ENCODE peak calls at places on chromosomes 6 and 20, in six cellular contexts. One of them, this sample, is unnamed.

GRCh38 chr6:111975501-111975900 is 78.4 kb upstream of the CCN6 start:
- DNase-seq in GM10248: no peak
- DNase-seq in HEK293T: no peak
- DNase-seq in brain microvascular endothelial cell: no peak
- DNase-seq in T-helper 2 cell treated with Interferon-gamma antibody and Interleukin-4, amounts not matched to agents 5 μg/mL and 100 μg/mL, for 36 hours: no peak
- DNase-seq in A549: no peak
- DNase-seq in this sample: no peak

GRCh38 chr6:130742282-130742681 is 84.9 kb upstream of the SMLR1 start:
- DNase-seq in brain microvascular endothelial cell: no peak
- DNase-seq in HEK293T: no peak
- DNase-seq in A549: no peak
- DNase-seq in GM10248: no peak
- DNase-seq in T-helper 2 cell treated with Interferon-gamma antibody and Interleukin-4, amounts not matched to agents 5 μg/mL and 100 μg/mL, for 36 hours: no peak
- DNase-seq in this sample: no peak

GRCh38 chr6:116561377-116562018 is 7.9 kb downstream of the CALHM4 start:
- DNase-seq in A549: peak
- DNase-seq in brain microvascular endothelial cell: peak
- DNase-seq in GM10248: peak
- DNase-seq in T-helper 2 cell treated with Interferon-gamma antibody and Interleukin-4, amounts not matched to agents 5 μg/mL and 100 μg/mL, for 36 hours: peak
- DNase-seq in HEK293T: peak
- DNase-seq in this sample: peak

GRCh38 chr6:118187568-118188164 is 280.6 kb downstream of the SLC35F1 start:
- DNase-seq in T-helper 2 cell treated with Interferon-gamma antibody and Interleukin-4, amounts not matched to agents 5 μg/mL and 100 μg/mL, for 36 hours: peak
- DNase-seq in brain microvascular endothelial cell: peak
- DNase-seq in GM10248: peak
- DNase-seq in A549: no peak
- DNase-seq in HEK293T: no peak
- DNase-seq in this sample: no peak

GRCh38 chr6:40755046-40755681 is 168.0 kb upstream of the LRFN2 start:
- DNase-seq in T-helper 2 cell treated with Interferon-gamma antibody and Interleukin-4, amounts not matched to agents 5 μg/mL and 100 μg/mL, for 36 hours: no peak
- DNase-seq in brain microvascular endothelial cell: peak
- DNase-seq in GM10248: no peak
- DNase-seq in HEK293T: no peak
- DNase-seq in A549: no peak
- DNase-seq in this sample: no peak

GRCh38 chr6:44561062-44561591 is 173.6 kb downstream of the CDC5L start:
- DNase-seq in T-helper 2 cell treated with Interferon-gamma antibody and Interleukin-4, amounts not matched to agents 5 μg/mL and 100 μg/mL, for 36 hours: no peak
- DNase-seq in A549: no peak
- DNase-seq in HEK293T: peak
- DNase-seq in GM10248: peak
- DNase-seq in brain microvascular endothelial cell: no peak
- DNase-seq in this sample: no peak

GRCh38 chr6:169906004-169906740 is 154.8 kb downstream of the ERMARD start:
- DNase-seq in T-helper 2 cell treated with Interferon-gamma antibody and Interleukin-4, amounts not matched to agents 5 μg/mL and 100 μg/mL, for 36 hours: no peak
- DNase-seq in brain microvascular endothelial cell: no peak
- DNase-seq in GM10248: no peak
- DNase-seq in A549: no peak
- DNase-seq in HEK293T: no peak
- DNase-seq in this sample: no peak

GRCh38 chr20:36085686-36086267 is 68.8 kb upstream of the EPB41L1 start:
- DNase-seq in HEK293T: no peak
- DNase-seq in T-helper 2 cell treated with Interferon-gamma antibody and Interleukin-4, amounts not matched to agents 5 μg/mL and 100 μg/mL, for 36 hours: no peak
- DNase-seq in brain microvascular endothelial cell: peak
- DNase-seq in A549: peak
- DNase-seq in GM10248: no peak
- DNase-seq in this sample: peak

GRCh38 chr6:33725222-33725621 is 13.7 kb upstream of the UQCC2 start:
- DNase-seq in A549: no peak
- DNase-seq in HEK293T: no peak
- DNase-seq in brain microvascular endothelial cell: no peak
- DNase-seq in T-helper 2 cell treated with Interferon-gamma antibody and Interleukin-4, amounts not matched to agents 5 μg/mL and 100 μg/mL, for 36 hours: no peak
- DNase-seq in GM10248: no peak
- DNase-seq in this sample: no peak

GRCh38 chr20:6012166-6012565 is 41.7 kb downstream of the LRRN4 start:
- DNase-seq in HEK293T: no peak
- DNase-seq in GM10248: no peak
- DNase-seq in brain microvascular endothelial cell: no peak
- DNase-seq in T-helper 2 cell treated with Interferon-gamma antibody and Interleukin-4, amounts not matched to agents 5 μg/mL and 100 μg/mL, for 36 hours: no peak
- DNase-seq in A549: no peak
- DNase-seq in this sample: no peak